ENCODE peak calls at places on chromosomes 5 and 9, in nine cellular contexts. R, A, B, S, H, K, P, Q and F are unnamed samples.

GRCh38 chr9:4301971-4302427 is 2.1 kb upstream of the GLIS3 start:
- DNase-seq in R (no peak), A (no peak), B (no peak), S (no peak), H (no peak), K (no peak), P (peak; percentile 74), Q (peak; percentile 60), F (peak; percentile 25)

GRCh38 chr5:119828536-119828935 is 199.2 kb downstream of the FAM170A start:
- DNase-seq in R (no peak), A (no peak), B (no peak), S (no peak), H (no peak), K (no peak), P (no peak), Q (no peak), F (no peak)

GRCh38 chr5:67425514-67425913 is 228.9 kb upstream of the CD180 start:
- DNase-seq in R (no peak), A (no peak), B (no peak), S (no peak), H (no peak), K (no peak), P (no peak), Q (no peak), F (no peak)

GRCh38 chr9:97313243-97313642 is 5.8 kb downstream of the CCDC180 start:
- DNase-seq in R (no peak), A (no peak), B (no peak), S (no peak), H (no peak), K (no peak), P (no peak), Q (no peak), F (no peak)

GRCh38 chr5:176677209-176677931 is 30.1 kb downstream of the TSPAN17 start:
- DNase-seq in R (no peak), A (no peak), B (no peak), S (peak; percentile 52), H (no peak), K (no peak), P (peak; percentile 54), Q (no peak), F (no peak)

GRCh38 chr5:10442581-10442980 is 902 bp downstream of the ROPN1L start:
- DNase-seq in R (no peak), A (peak; percentile 21), B (peak; percentile 18), S (no peak), H (no peak), K (no peak), P (no peak), Q (no peak), F (no peak)

GRCh38 chr5:171893290-171893890 is 107.8 kb downstream of the SMIM23 start:
- DNase-seq in R (no peak), A (no peak), B (no peak), S (no peak), H (no peak), K (no peak), P (no peak), Q (no peak), F (no peak)

GRCh38 chr5:67998709-67999251 is 216.8 kb upstream of the PIK3R1 start:
- DNase-seq in R (no peak), A (no peak), B (no peak), S (no peak), H (peak; percentile 42), K (no peak), P (peak; percentile 79), Q (peak; percentile 33), F (peak; percentile 24)

GRCh38 chr9:130220351-130220750 is 45.2 kb upstream of the HMCN2 start:
- DNase-seq in R (no peak), A (no peak), B (peak; percentile 82), S (no peak), H (no peak), K (no peak), P (no peak), Q (no peak), F (peak; percentile 61)